ENCODE peak calls at places on chromosomes 6 and 20, in seven cellular contexts. X, K, B, Q, J, M and D are unnamed samples.

GRCh38 chr20:53238121-53238660 is 266.0 kb downstream of the TSHZ2 start:
- DNase-seq in M (no peak), J (no peak), K (no peak), X (no peak), B (no peak), Q (no peak), D (no peak)

GRCh38 chr6:136067731-136068341 is 182.3 kb downstream of the MTFR2 start:
- DNase-seq in B (no peak), Q (no peak), M (peak; percentile 95), J (no peak), X (no peak), K (peak; percentile 39), D (no peak)

GRCh38 chr6:90780778-90781177 is 193.9 kb upstream of the MAP3K7 start:
- DNase-seq in M (no peak), X (no peak), K (no peak), B (no peak), Q (no peak), J (no peak), D (no peak)

GRCh38 chr6:157403684-157404051 is 22.7 kb downstream of the ZDHHC14 start:
- DNase-seq in Q (no peak), B (no peak), X (no peak), K (no peak), M (no peak), J (no peak), D (no peak)

GRCh38 chr6:53394704-53395103 is 46.0 kb upstream of the ELOVL5 start:
- DNase-seq in M (no peak), B (no peak), Q (no peak), X (peak; percentile 26), J (no peak), K (no peak), D (no peak)

GRCh38 chr6:150767585-150768164 is 97.8 kb upstream of the MTHFD1L start:
- DNase-seq in X (no peak), J (no peak), K (no peak), Q (no peak), B (no peak), M (peak; percentile 90), D (no peak)

GRCh38 chr6:165819394-165819793 is 156.4 kb upstream of the PDE10A start:
- DNase-seq in X (peak; percentile 22), K (no peak), B (peak; percentile 71), M (no peak), J (no peak), Q (no peak), D (no peak)

GRCh38 chr6:105179244-105180065 is at the start of gene POPDC3:
- DNase-seq in B (peak; percentile 82), J (peak; percentile 18), K (peak; percentile 53), Q (no peak), X (no peak), M (no peak), D (no peak)

GRCh38 chr6:7100072-7100750 is 7.5 kb upstream of the RREB1 start:
- DNase-seq in M (peak; percentile 30), J (no peak), K (no peak), Q (no peak), B (no peak), X (no peak), D (no peak)

GRCh38 chr6:93468291-93468690 is 48.9 kb upstream of the EPHA7 start:
- DNase-seq in K (no peak), M (no peak), J (no peak), Q (no peak), X (no peak), B (no peak), D (no peak)

GRCh38 chr20:46550441-46550840 is at the start of gene OCSTAMP:
- DNase-seq in B (no peak), K (no peak), Q (no peak), M (no peak), J (no peak), X (no peak), D (no peak)

GRCh38 chr20:46551508-46552280 is 1.2 kb upstream of the OCSTAMP start:
- DNase-seq in B (no peak), M (no peak), Q (no peak), X (no peak), K (no peak), J (no peak), D (no peak)

GRCh38 chr20:46548688-46549087 is 1.8 kb downstream of the OCSTAMP start:
- DNase-seq in J (no peak), X (no peak), K (no peak), M (no peak), B (no peak), Q (no peak), D (no peak)

GRCh38 chr20:46547995-46548394 is 2.5 kb downstream of the OCSTAMP start:
- DNase-seq in B (no peak), K (no peak), X (no peak), Q (no peak), J (no peak), M (no peak), D (no peak)

GRCh38 chr20:46549188-46549967 is 1.1 kb downstream of the OCSTAMP start:
- DNase-seq in J (no peak), M (no peak), Q (no peak), K (no peak), B (no peak), X (no peak), D (no peak)
- H3K4me3 ChIP-seq in J (no peak overlapping the region), M (no peak overlapping the region), Q (no peak overlapping the region), K (no peak overlapping the region), B (no peak overlapping the region), X (no peak overlapping the region), D (no peak overlapping the region)

GRCh38 chr20:35091808-35092523 is 641 bp downstream of the TRPC4AP start:
- DNase-seq in K (peak; percentile 16), Q (no peak), X (no peak), M (peak; percentile 50), J (peak; percentile 13), B (no peak), D (peak; percentile 20)

GRCh38 chr20:35087355-35087754 is 5.3 kb downstream of the TRPC4AP start:
- DNase-seq in X (no peak), Q (no peak), M (no peak), B (no peak), K (no peak), J (no peak), D (no peak)

GRCh38 chr20:35088231-35088794 is 4.3 kb downstream of the TRPC4AP start:
- DNase-seq in Q (no peak), X (no peak), M (peak; percentile 62), B (no peak), K (peak; percentile 33), J (no peak), D (no peak)

GRCh38 chr20:35093245-35093884 is 758 bp upstream of the TRPC4AP start:
- DNase-seq in K (peak; percentile 82), J (no peak), X (no peak), M (peak; percentile 31), Q (no peak), B (no peak), D (no peak)

DNA sequence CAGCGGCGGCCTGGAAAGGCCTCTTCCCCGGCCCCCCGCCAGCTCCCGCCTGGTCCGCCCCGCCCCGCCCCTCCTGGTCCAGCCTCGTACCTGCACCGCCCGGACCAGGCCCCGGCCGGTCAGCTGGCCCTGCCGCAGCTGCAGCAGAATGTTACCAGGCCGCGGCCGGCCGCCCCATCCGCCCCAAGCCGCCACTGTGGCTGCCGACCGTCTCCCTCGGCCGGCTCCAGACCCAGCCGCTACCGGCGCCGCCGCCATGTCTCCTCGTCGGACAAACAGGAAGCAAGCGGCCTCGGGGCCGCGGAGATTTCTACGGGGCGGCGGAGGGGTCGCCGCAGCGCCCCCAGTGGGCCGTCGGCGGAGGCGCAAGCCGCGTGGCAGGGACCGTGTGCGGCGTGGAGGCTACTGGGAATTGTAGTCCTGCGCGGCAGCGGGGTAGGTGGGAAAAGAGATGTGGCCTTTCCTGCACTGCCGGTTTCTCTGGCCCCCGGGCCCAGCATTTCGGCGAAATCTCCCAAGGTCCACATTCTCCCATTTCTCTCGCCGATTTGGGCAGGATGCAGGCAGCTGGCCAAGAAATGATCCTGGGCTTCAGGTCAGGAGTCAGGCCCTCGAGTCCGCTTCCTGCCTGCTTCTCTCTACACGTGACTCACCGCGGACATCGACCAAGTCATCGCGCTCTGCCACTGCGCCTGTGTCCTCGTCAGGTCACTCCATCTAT is at the start of gene TRPC4AP:
- DNase-seq in J (peak; percentile 91), Q (peak; percentile 73), M (peak; percentile 94), K (peak; percentile 86), X (peak; percentile 89), B (peak; percentile 97), D (peak; percentile 85)
- TF ChIP-seq POLR2A in J (peak; percentile 77), Q (peak; percentile 90), M (peak; percentile 94), K (peak; percentile 90), X (peak; percentile 80), B (peak; percentile 91), D (peak; percentile 63)

GRCh38 chr6:81608776-81609175 is 143.7 kb downstream of the TENT5A start:
- DNase-seq in X (no peak), M (no peak), Q (no peak), B (no peak), J (no peak), K (peak; percentile 39), D (no peak)
- H3K27ac ChIP-seq in X (no peak overlapping the region), M (no peak overlapping the region), Q (no peak overlapping the region), B (no peak overlapping the region), J (no peak overlapping the region), K (no peak overlapping the region), D (no peak overlapping the region)

GRCh38 chr6:45438156-45438555 is 60.4 kb upstream of the SUPT3H start:
- DNase-seq in M (no peak), Q (no peak), X (no peak), B (no peak), J (no peak), K (no peak), D (no peak)
- H3K4me3 ChIP-seq in M (no peak overlapping the region), Q (no peak overlapping the region), X (no peak overlapping the region), B (no peak overlapping the region), J (no peak overlapping the region), K (no peak overlapping the region), D (no peak overlapping the region)

DNA sequence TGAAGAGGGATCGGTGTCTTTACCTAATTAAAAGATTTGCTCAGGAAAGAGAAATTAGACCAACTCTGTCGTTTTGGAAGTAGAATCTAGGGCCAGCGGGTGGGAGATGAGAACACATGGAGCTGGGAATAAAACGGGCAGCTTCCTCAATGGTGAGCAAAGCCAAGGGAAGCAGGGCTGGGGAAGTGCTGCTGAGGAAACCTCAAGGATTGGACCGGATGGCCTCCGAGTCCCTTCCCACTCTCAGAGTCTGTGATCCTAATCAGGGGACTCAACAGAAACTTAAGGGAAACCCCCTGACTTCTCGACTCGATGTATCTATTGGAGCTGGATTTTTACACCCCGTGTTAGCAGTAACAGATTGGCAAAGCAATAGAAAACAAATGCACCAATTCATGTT is 10.8 kb downstream of the GCNT2 start:
- DNase-seq in B (no peak), J (no peak), K (no peak), Q (no peak), M (peak; percentile 27), X (no peak), D (no peak)
- TF ChIP-seq POLR2A in B (no peak), J (no peak), K (no peak), Q (no peak), M (no peak), X (no peak), D (no peak)